ENCODE peak calls at places on chromosomes 1 and 21, in five cellular contexts. S, O, N, Y and A are unnamed samples.

GRCh38 chr1:214281030-214281901 is at the start of gene SMYD2:
- DNase-seq in S (peak; percentile 67), Y (peak; percentile 77), O (peak; percentile 65), N (peak; percentile 90), A (peak; percentile 42)

GRCh38 chr1:241518447-241519307 is 878 bp downstream of the FH start:
- DNase-seq in S (peak; percentile 19), N (peak; percentile 25), Y (no peak), O (peak; percentile 11), A (peak; percentile 22)

GRCh38 chr1:8670371-8670818 is 147.0 kb downstream of the RERE start:
- DNase-seq in N (no peak), Y (no peak), O (no peak), S (no peak), A (no peak)

GRCh38 chr1:187465441-187465840 is 636.7 kb downstream of the PLA2G4A start:
- DNase-seq in S (no peak), Y (no peak), O (no peak), N (no peak), A (no peak)

GRCh38 chr1:210695041-210695440 is 366.3 kb downstream of the HHAT start:
- DNase-seq in S (no peak), N (no peak), O (no peak), Y (no peak), A (no peak)

GRCh38 chr1:113146242-113147072 is 73.5 kb downstream of the LRIG2 start:
- DNase-seq in O (peak; percentile 12), S (peak; percentile 19), N (no peak), Y (no peak), A (no peak)

GRCh38 chr1:231235526-231235925 is 5.5 kb upstream of the GNPAT start:
- DNase-seq in Y (no peak), S (no peak), O (no peak), N (no peak), A (no peak)

GRCh38 chr1:156905176-156905575 is 11.7 kb downstream of the PEAR1 start:
- DNase-seq in Y (no peak), N (no peak), O (no peak), S (no peak), A (no peak)

GRCh38 chr1:178693368-178693767 is 31.7 kb upstream of the RALGPS2 start:
- DNase-seq in O (no peak), N (no peak), Y (no peak), S (peak; percentile 49), A (no peak)

GRCh38 chr1:156658945-156659574 is 17.1 kb downstream of the BCAN start:
- DNase-seq in O (no peak), N (no peak), S (no peak), Y (no peak), A (no peak)

GRCh38 chr1:176785046-176785445 is 322.1 kb downstream of the PAPPA2 start:
- DNase-seq in Y (no peak), O (no peak), N (no peak), S (no peak), A (no peak)
- TF ChIP-seq CTCF in Y (no peak), O (no peak), N (no peak), S (no peak), A (no peak)

DNA sequence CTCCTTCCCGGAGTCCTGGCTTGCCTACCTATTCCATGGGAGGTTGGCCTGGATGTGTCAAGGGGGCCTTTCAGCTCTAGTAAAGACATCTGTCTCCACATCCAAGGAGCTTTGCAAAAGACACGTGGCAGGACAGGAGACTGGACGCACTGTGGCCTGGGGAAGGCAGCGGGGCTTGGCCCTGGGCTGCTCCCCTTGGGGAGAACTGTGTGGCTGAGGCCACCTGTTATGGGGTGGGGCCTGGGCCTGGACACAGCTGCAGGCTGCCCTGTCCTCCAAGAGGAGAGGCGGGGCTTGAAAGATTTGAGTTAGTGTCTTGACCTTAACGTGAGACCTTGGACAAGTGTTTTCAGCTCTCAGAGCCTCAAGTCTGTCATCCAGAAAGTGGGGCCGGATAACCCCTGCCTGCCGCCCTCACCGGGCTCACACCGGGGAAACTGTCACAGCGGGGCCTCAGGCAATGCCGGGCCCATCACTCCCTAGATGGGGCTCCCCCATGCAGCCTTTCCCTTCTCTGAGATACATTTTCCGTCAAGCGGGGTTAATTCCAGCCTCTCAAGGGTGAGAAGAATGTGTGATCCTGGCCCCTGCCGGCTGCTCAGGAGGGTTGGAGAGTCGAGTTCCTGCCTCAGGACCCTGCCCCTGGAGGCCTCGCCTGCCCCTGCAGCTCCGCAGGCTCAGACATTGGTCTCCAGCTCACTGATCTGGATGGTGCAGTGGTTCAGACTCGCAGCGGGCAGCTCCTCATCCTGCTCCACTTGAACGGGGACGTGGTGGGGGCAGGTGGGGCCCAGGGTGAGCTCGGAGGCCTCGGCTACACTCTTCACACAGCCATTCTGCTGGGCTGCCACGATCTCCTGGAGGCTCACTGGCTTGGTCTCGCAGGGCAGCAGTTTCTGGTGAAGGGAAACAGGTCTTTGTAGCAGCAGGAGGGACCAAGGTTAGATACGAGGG is 25.6 kb downstream of the PODN start:
- DNase-seq in O (no peak), S (no peak), N (no peak), Y (peak; percentile 63), A (no peak)
- TF ChIP-seq CTCF in O (no peak), S (no peak), N (no peak), Y (peak; percentile 31), A (no peak)

DNA sequence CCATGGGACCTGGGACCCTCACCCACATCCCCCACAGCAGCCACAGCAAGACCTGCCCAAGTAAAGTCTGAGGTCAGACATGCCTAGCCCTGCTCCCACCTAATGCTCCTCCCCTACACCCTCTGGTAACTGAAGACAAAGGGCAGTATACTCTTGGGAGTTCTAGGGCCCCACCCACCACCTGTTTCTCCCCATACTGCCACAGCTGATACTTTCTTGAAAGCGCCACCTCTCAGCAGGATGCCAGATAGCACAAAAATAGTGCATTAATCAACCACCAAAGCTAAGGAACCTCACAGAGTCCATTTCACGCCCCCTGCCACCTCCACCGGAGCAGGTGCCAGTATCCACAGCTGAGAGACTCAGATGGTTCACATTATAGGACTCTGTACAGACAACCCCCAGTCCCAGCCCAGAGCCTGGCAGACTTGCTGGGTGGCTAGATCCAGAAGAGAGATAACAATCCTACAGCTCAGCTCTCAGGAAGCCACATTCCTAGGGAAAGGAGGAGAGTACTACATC is 238.1 kb downstream of the LRRC40 start:
- DNase-seq in Y (no peak), S (no peak), N (no peak), O (no peak), A (no peak)
- TF ChIP-seq CTCF in Y (no peak), S (no peak), N (no peak), O (no peak), A (no peak)

GRCh38 chr21:27802816-27803475 is 836.1 kb upstream of the ADAMTS5 start:
- DNase-seq in Y (peak; percentile 38), S (peak; percentile 47), N (peak; percentile 8), O (no peak), A (no peak)
- TF ChIP-seq CTCF in Y (peak; percentile 76), S (peak; percentile 76), N (peak; percentile 13), O (no peak), A (no peak)

DNA sequence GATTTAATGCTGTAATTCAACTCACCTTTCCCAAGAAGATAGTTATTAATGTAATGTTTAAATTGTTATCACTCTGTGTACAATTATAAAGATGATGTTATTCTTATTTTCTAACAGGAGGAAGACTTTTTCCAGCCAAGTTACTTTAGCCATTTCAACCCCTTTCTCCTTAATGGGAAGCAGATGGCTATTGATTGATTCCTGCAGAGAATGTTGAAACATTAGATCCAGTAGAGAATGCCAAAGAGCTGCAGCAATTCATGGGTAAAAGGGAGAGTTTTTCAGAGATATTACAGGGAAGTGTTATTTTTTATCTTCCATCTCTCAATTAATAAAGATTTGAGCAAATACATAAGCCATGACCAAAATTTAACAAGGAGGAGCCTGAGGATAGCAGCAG is 17.7 kb upstream of the CLDN8 start:
- DNase-seq in Y (no peak), N (no peak), O (no peak), S (no peak), A (no peak)
- TF ChIP-seq CTCF in Y (no peak), N (no peak), O (no peak), S (no peak), A (no peak)

GRCh38 chr21:43270800-43271261 is 102.0 kb downstream of the CRYAA start:
- DNase-seq in S (no peak), Y (no peak), N (no peak), O (no peak), A (no peak)

GRCh38 chr21:43269981-43270670 is 101.3 kb downstream of the CRYAA start:
- DNase-seq in N (no peak), O (no peak), Y (no peak), S (no peak), A (no peak)

GRCh38 chr21:43268086-43268803 is 99.4 kb downstream of the CRYAA start:
- DNase-seq in O (no peak), N (no peak), S (no peak), Y (no peak), A (no peak)

GRCh38 chr21:43268804-43269186 is 100.0 kb downstream of the CRYAA start:
- DNase-seq in N (no peak), O (no peak), S (no peak), Y (no peak), A (no peak)

GRCh38 chr21:43269461-43269860 is 100.7 kb downstream of the CRYAA start:
- DNase-seq in N (peak; percentile 61), O (peak; percentile 39), Y (no peak), S (no peak), A (no peak)
- TF ChIP-seq CTCF in N (no peak), O (peak; percentile 38), Y (no peak), S (peak; percentile 41), A (no peak)

GRCh38 chr1:200258447-200259375 is 151.1 kb downstream of the ZNF281 start:
- DNase-seq in O (no peak), N (peak; percentile 37), Y (no peak), S (peak; percentile 24), A (no peak)
- TF ChIP-seq CTCF in O (peak; percentile 35), N (peak; percentile 39), Y (peak; percentile 73), S (peak; percentile 54), A (peak; percentile 69)

GRCh38 chr1:150567341-150567716 is 12.1 kb downstream of the MCL1 start:
- DNase-seq in Y (no peak), O (peak; percentile 59), N (peak; percentile 67), S (peak; percentile 69), A (no peak)

GRCh38 chr1:150564051-150564991 is 15.1 kb downstream of the MCL1 start:
- DNase-seq in Y (no peak), S (peak; percentile 44), N (no peak), O (peak; percentile 46), A (no peak)

GRCh38 chr1:150568567-150568966 is 10.8 kb downstream of the MCL1 start:
- DNase-seq in O (no peak), Y (no peak), S (no peak), N (no peak), A (no peak)

GRCh38 chr1:150566589-150567340 is 12.6 kb downstream of the MCL1 start:
- DNase-seq in S (no peak), N (no peak), O (no peak), Y (no peak), A (no peak)

GRCh38 chr1:150567717-150568561 is 11.5 kb downstream of the MCL1 start:
- DNase-seq in S (peak; percentile 99), N (no peak), Y (peak; percentile 83), O (peak; percentile 59), A (peak; percentile 71)
- TF ChIP-seq CTCF in S (no peak), N (no peak), Y (no peak), O (no peak), A (no peak)